ENCODE peak calls at places on chromosomes 11 and 22, in eight cellular contexts. A is heart left ventricle, X is stomach, R is lung, E is GM23248, J is neuronal stem cell, M is SK-N-SH, H is SJCRH30. B is an unnamed sample. For H3K4me1, the result is how much of the 10 kb centered on the place peaks cover.

GRCh38 chr22:49934144-49934890 is 15.9 kb downstream of the CRELD2 start:
- DNase-seq in A (peak), X (peak), R (peak), E (peak), J (no peak), M (peak), H (peak), B (no peak)

GRCh38 chr11:5117588-5117987 is 20.6 kb downstream of the OR52A5 start:
- DNase-seq in A (no peak), X (no peak), R (no peak), E (no peak), J (no peak), M (no peak), H (no peak), B (no peak)

GRCh38 chr11:126140932-126141291 is 70.5 kb downstream of the RPUSD4 start:
- DNase-seq in A (no peak), X (peak), R (peak), E (peak), J (no peak), M (peak), H (peak), B (peak)

GRCh38 chr11:77118086-77118485 is 10.0 kb upstream of the MYO7A start:
- DNase-seq in A (no peak), X (no peak), R (no peak), E (no peak), J (no peak), M (no peak), H (no peak), B (no peak)

GRCh38 chr11:75852406-75853017 is 37.5 kb downstream of the UVRAG start:
- DNase-seq in A (no peak), X (no peak), R (no peak), E (peak), J (no peak), M (no peak), H (no peak), B (no peak)

GRCh38 chr11:100578966-100579365 is 108.1 kb upstream of the ARHGAP42 start:
- DNase-seq in A (no peak), X (no peak), R (no peak), E (peak), J (no peak), M (no peak), H (no peak), B (no peak)

GRCh38 chr11:34075178-34075820 is 23.8 kb downstream of the CAPRIN1 start:
- DNase-seq in A (no peak), X (no peak), R (no peak), E (peak), J (no peak), M (no peak), H (no peak), B (no peak)

GRCh38 chr11:77375114-77375513 is 73.6 kb upstream of the GDPD4 start:
- DNase-seq in A (no peak), X (no peak), R (no peak), E (peak), J (no peak), M (no peak), H (no peak), B (no peak)

GRCh38 chr11:11970556-11970955 is 37.9 kb downstream of the DKK3 start:
- DNase-seq in A (no peak), X (peak), R (peak), E (no peak), J (no peak), M (no peak), H (no peak), B (no peak)

GRCh38 chr11:44611687-44612437 is 46.4 kb downstream of the CD82 start:
- DNase-seq in A (no peak), X (no peak), R (no peak), E (no peak), J (no peak), M (no peak), H (no peak), B (no peak)

GRCh38 chr11:44861829-44862545 is 88.7 kb downstream of the TP53I11 start:
- DNase-seq in A (peak), X (peak), R (peak), E (peak), J (no peak), M (no peak), H (peak), B (peak)

GRCh38 chr11:82843057-82843795 is 57.0 kb downstream of the PRCP start:
- DNase-seq in A (no peak), X (no peak), R (no peak), E (no peak), J (no peak), M (no peak), H (no peak), B (no peak)

GRCh38 chr11:33063326-33063775 is 24.0 kb downstream of the TCP11L1 start:
- DNase-seq in A (no peak), X (no peak), R (no peak), E (peak), J (no peak), M (no peak), H (no peak), B (no peak)

GRCh38 chr11:32982626-32983025 is 33.1 kb upstream of the DEPDC7 start:
- DNase-seq in A (no peak), X (no peak), R (no peak), E (no peak), J (no peak), M (no peak), H (no peak), B (no peak)

GRCh38 chr11:60831143-60831500 is 10.8 kb upstream of the CCDC86 start:
- DNase-seq in A (peak), X (peak), R (peak), E (peak), J (peak), M (peak), H (peak), B (peak)

GRCh38 chr11:27717801-27718229 is 17.6 kb upstream of the BDNF start:
- DNase-seq in A (no peak), X (no peak), R (no peak), E (peak), J (no peak), M (no peak), H (no peak), B (no peak)

GRCh38 chr22:35264986-35265385 is 7.7 kb downstream of the HMGXB4 start:
- DNase-seq in A (no peak), X (no peak), R (no peak), E (no peak), J (no peak), M (no peak), H (no peak), B (no peak)

GRCh38 chr11:102323542-102324261 is 6.4 kb downstream of the BIRC3 start:
- DNase-seq in A (no peak), X (no peak), R (no peak), E (peak), J (no peak), M (no peak), H (no peak), B (no peak)

GRCh38 chr11:1876361-1877063 is 15.2 kb downstream of the PRR33 start:
- DNase-seq in A (peak), X (peak), R (no peak), E (peak), J (no peak), M (peak), H (peak), B (peak)

GRCh38 chr11:92861641-92862040 is 107.8 kb upstream of the MTNR1B start:
- DNase-seq in A (no peak), X (no peak), R (no peak), E (no peak), J (no peak), M (no peak), H (no peak), B (no peak)

GRCh38 chr22:46104170-46104880 is 46.0 kb upstream of the PPARA start:
- DNase-seq in A (peak), X (peak), R (no peak), E (peak), J (no peak), M (no peak), H (no peak), B (no peak)

GRCh38 chr22:31952094-31952401 is 7.7 kb downstream of the YWHAH start:
- DNase-seq in A (no peak), X (no peak), R (no peak), E (peak), J (no peak), M (peak), H (no peak), B (no peak)

GRCh38 chr11:120305286-120305685 is 19.8 kb upstream of the TLCD5 start:
- DNase-seq in A (no peak), X (peak), R (no peak), E (no peak), J (no peak), M (no peak), H (no peak), B (no peak)

GRCh38 chr11:120306519-120307242 is 18.4 kb upstream of the TLCD5 start:
- DNase-seq in A (peak), X (peak), R (no peak), E (peak), J (no peak), M (no peak), H (peak), B (no peak)

GRCh38 chr11:120307476-120307875 is 17.6 kb upstream of the TLCD5 start:
- DNase-seq in A (no peak), X (no peak), R (no peak), E (no peak), J (no peak), M (no peak), H (no peak), B (no peak)

GRCh38 chr11:120310875-120311274 is 14.2 kb upstream of the TLCD5 start:
- DNase-seq in A (no peak), X (no peak), R (no peak), E (no peak), J (no peak), M (no peak), H (no peak), B (no peak)

GRCh38 chr11:120308081-120308480 is 17.0 kb upstream of the TLCD5 start:
- DNase-seq in A (no peak), X (no peak), R (no peak), E (no peak), J (no peak), M (no peak), H (no peak), B (no peak)
- H3K4me1 ChIP-seq in A (under half), X (under half), R (under half), E (under half), J (under half), M (under half), H (under half), B (under half)

GRCh38 chr11:35162795-35163194 is 23.8 kb downstream of the CD44 start:
- DNase-seq in A (no peak), X (no peak), R (no peak), E (peak), J (no peak), M (no peak), H (no peak), B (no peak)

GRCh38 chr11:35165416-35166368 is 26.7 kb downstream of the CD44 start:
- DNase-seq in A (no peak), X (peak), R (peak), E (peak), J (no peak), M (no peak), H (no peak), B (no peak)

GRCh38 chr11:35160902-35161585 is 22.1 kb downstream of the CD44 start:
- DNase-seq in A (no peak), X (no peak), R (no peak), E (no peak), J (no peak), M (peak), H (no peak), B (no peak)

GRCh38 chr11:35163707-35164496 is 24.9 kb downstream of the CD44 start:
- DNase-seq in A (no peak), X (no peak), R (no peak), E (no peak), J (no peak), M (no peak), H (no peak), B (no peak)

GRCh38 chr11:35163209-35163608 is 24.2 kb downstream of the CD44 start:
- DNase-seq in A (no peak), X (no peak), R (no peak), E (peak), J (no peak), M (no peak), H (no peak), B (no peak)
- H3K4me1 ChIP-seq in A (half or more), X (under half), R (under half), E (half or more), J (under half), M (under half), H (under half), B (half or more)

GRCh38 chr11:74138021-74138420 is 32.8 kb downstream of the C2CD3 start:
- DNase-seq in A (no peak), X (no peak), R (no peak), E (peak), J (no peak), M (no peak), H (peak), B (no peak)

GRCh38 chr11:74138572-74138971 is 32.2 kb downstream of the C2CD3 start:
- DNase-seq in A (no peak), X (no peak), R (peak), E (peak), J (peak), M (no peak), H (peak), B (no peak)

GRCh38 chr11:74134661-74135515 is 35.9 kb downstream of the C2CD3 start:
- DNase-seq in A (no peak), X (no peak), R (no peak), E (no peak), J (no peak), M (no peak), H (peak), B (no peak)

GRCh38 chr11:74135516-74135840 is 35.3 kb downstream of the C2CD3 start:
- DNase-seq in A (no peak), X (no peak), R (no peak), E (no peak), J (no peak), M (no peak), H (no peak), B (no peak)

GRCh38 chr11:74133416-74133815 is 37.4 kb downstream of the C2CD3 start:
- DNase-seq in A (no peak), X (no peak), R (no peak), E (no peak), J (no peak), M (no peak), H (no peak), B (no peak)
- H3K4me1 ChIP-seq in A (under half), X (under half), R (under half), E (under half), J (under half), M (under half), H (under half), B (under half)

GRCh38 chr11:134071306-134071705 is 2.4 kb downstream of the JAM3 start:
- DNase-seq in A (no peak), X (no peak), R (no peak), E (no peak), J (no peak), M (no peak), H (peak), B (no peak)
- H3K4me1 ChIP-seq in A (under half), X (under half), R (under half), E (under half), J (under half), M (under half), H (under half), B (under half)

GRCh38 chr22:24146190-24146616 is 35.1 kb upstream of the SUSD2 start:
- DNase-seq in A (no peak), X (peak), R (peak), E (peak), J (no peak), M (peak), H (peak), B (peak)

GRCh38 chr22:24144471-24145115 is 36.7 kb upstream of the SUSD2 start:
- DNase-seq in A (no peak), X (no peak), R (no peak), E (no peak), J (no peak), M (no peak), H (no peak), B (no peak)

GRCh38 chr22:24144056-24144455 is 37.2 kb upstream of the SUSD2 start:
- DNase-seq in A (no peak), X (no peak), R (no peak), E (no peak), J (no peak), M (no peak), H (no peak), B (no peak)

GRCh38 chr22:24146791-24147353 is 34.4 kb upstream of the SUSD2 start:
- DNase-seq in A (no peak), X (no peak), R (no peak), E (peak), J (no peak), M (peak), H (peak), B (peak)

DNA sequence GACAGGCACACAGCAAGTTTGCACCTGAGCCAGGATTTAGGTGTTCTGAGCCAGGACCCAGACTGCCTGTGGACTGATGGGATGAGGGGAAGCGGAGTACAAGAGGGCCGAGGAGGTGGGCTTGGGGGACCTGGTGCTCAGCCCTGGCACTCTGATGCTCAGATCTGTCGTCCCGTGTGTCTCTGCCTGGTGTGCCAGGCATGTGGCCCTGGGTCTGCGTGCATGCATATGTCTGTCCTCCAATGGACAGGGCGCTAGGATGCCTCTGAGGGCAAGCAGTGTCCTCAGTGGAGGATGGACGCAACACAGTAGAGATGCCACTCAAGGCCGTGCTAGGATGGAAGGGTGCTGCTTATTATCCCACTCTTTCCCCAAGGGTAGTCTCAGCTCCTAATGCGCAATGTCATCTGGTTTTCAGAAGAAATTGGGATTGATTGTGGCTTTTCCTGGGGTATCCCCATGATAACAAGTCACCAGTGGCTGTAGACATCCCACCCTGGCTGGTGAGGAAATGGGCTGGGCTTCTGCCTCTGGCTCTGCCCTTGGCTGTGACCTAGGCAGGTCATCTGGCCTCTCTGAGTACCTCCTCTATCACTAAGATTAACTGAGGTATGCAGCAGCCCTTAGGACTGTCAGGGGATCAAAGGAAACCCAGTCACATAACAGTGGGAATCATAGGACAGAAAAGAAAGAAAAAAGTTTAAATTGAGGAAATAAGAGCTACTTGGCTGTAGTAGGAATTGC is 35.7 kb upstream of the SUSD2 start:
- DNase-seq in A (no peak), X (no peak), R (no peak), E (no peak), J (no peak), M (no peak), H (no peak), B (no peak)
- H3K4me1 ChIP-seq in A (half or more), X (half or more), R (half or more), E (under half), J (under half), M (under half), H (under half), B (half or more)